ENCODE peak calls at places on chromosome 22, in four cellular contexts. F is H1, K is HepG2, L is K562. Q is an unnamed sample.

GRCh38 chr22:33720166-33720878 is 200.0 kb downstream of the LARGE1 start:
- DNase-seq in F (no peak), K (peak), L (no peak), Q (no peak)

GRCh38 chr22:17990167-17990566 is 34.2 kb downstream of the MICAL3 start:
- DNase-seq in L (no peak), F (no peak), K (no peak), Q (no peak)

GRCh38 chr22:38104084-38104483 is 6.4 kb downstream of the BAIAP2L2 start:
- DNase-seq in L (peak), F (peak), K (no peak), Q (no peak)

GRCh38 chr22:45475876-45476514 is 26.7 kb upstream of the FBLN1 start:
- DNase-seq in F (no peak), L (no peak), K (no peak), Q (no peak)

GRCh38 chr22:45418056-45418769 is 4.7 kb downstream of the RIBC2 start:
- DNase-seq in K (no peak), F (peak), L (no peak), Q (no peak)

GRCh38 chr22:38353142-38353629 is 36.0 kb upstream of the CSNK1E start:
- DNase-seq in L (peak), F (peak), K (no peak), Q (no peak)

GRCh38 chr22:18110944-18111758 is 542 bp downstream of the TUBA8 start:
- DNase-seq in K (no peak), F (peak), L (no peak), Q (no peak)

GRCh38 chr22:32605576-32605975 is 131.0 kb downstream of the FBXO7 start:
- DNase-seq in F (no peak), K (no peak), L (no peak), Q (no peak)

GRCh38 chr22:36453266-36453607 is 28.2 kb downstream of the TXN2 start:
- DNase-seq in K (no peak), L (no peak), F (no peak), Q (no peak)

GRCh38 chr22:30420401-30421178 is 5.0 kb upstream of the MTFP1 start:
- DNase-seq in L (peak), F (no peak), K (no peak), Q (no peak)

GRCh38 chr22:46520880-46521279 is 16.5 kb downstream of the CELSR1 start:
- DNase-seq in F (no peak), K (no peak), L (no peak), Q (no peak)

GRCh38 chr22:37985751-37986281 is 1.5 kb upstream of the SOX10 start:
- DNase-seq in K (no peak), F (no peak), L (no peak), Q (no peak)

GRCh38 chr22:22069450-22070370 is 87.1 kb upstream of the TOP3B start:
- DNase-seq in K (no peak), L (peak), F (no peak), Q (no peak)
- TF ChIP-seq CEBPB in K (no peak), L (no peak), F (no peak), Q (no peak)

GRCh38 chr22:27740192-27740748 is 61.3 kb downstream of the MN1 start:
- DNase-seq in L (no peak), F (no peak), K (no peak), Q (no peak)
- TF ChIP-seq EP300 in L (no peak), F (no peak), K (no peak), Q (no peak)

GRCh38 chr22:43885319-43885671 is 6.5 kb downstream of the PNPLA5 start:
- DNase-seq in L (no peak), F (no peak), K (no peak), Q (no peak)
- TF ChIP-seq YY1 in L (no peak), F (no peak), K (no peak), Q (no peak)

DNA sequence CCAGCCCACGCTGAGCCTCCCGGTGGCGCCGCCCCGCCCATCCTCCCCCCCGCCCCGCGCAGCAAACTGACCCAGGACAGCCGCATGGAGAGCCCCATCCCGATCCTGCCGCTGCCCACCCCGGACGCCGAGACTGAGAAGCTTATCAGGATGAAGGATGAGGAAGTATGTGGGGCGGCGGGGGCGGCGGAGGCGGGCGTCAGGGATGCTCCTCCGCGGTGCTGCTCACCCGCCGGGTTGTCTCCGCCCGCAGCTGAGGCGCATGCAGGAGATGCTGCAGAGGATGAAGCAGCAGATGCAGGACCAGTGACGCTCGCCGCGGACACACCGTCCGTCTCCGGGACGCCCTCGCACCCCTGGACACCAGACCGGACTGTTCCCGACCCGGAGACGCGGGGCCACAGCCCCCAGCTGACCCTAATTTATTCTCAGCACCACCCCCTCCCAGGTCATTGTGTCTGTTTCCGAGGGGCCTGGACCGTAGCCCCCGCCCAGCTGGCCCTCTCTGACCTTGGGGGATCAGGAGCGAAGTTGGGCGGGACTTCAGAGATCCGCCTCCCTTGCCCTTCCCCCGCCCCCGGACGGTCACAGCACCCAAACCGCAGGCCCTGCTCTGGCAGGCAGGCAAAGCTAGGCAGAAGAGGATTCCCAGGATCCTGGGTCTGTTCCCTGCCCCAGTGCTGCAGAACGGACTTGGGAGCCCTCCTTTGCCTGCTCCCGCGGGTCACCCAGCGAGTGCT is 994 bp upstream of the GP1BB start:
- DNase-seq in L (peak), F (peak), K (no peak), Q (no peak)
- TF ChIP-seq CEBPB in L (no peak), F (no peak), K (no peak), Q (no peak)

DNA sequence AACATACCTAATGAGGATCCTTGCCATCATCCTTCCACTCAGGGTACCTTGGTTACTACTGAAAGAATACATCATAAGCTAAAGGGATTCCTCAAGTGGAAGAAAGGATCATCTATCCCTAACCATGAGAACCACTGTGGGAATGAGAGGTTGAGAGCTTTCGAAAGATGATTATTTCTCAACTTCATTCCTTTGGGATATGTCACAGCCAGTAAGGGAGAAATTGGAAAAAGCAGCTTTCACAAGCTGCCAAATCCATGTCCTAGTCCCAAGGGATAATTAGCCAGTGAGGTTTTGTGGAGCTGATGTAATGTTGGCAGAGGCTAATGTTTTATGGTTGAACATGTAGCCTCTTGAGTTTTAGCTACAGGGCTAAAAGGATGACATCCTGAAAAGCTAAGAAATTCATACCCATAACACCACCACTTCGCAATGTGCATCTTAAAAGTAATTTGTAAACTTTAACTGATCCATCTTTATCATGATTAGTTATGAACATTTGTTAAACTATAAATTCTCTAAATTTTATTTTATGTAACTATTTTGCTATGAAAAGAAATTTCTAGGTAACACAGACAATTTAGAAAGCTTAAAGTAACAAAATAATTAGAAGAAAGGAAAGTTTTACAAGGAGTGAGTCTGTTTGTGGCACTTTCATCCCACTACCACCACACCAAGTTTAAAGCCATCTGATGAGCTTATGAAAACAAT is 123.9 kb downstream of the MRTFA start:
- DNase-seq in K (peak), F (no peak), L (no peak), Q (no peak)
- TF ChIP-seq EP300 in K (no peak), F (no peak), L (no peak), Q (no peak)

GRCh38 chr22:22842085-22842484 is 45.5 kb upstream of the IGLL5 start:
- DNase-seq in K (no peak), L (no peak), F (no peak), Q (no peak)
- TF ChIP-seq YY1 in K (no peak), L (no peak), F (no peak), Q (no peak)

DNA sequence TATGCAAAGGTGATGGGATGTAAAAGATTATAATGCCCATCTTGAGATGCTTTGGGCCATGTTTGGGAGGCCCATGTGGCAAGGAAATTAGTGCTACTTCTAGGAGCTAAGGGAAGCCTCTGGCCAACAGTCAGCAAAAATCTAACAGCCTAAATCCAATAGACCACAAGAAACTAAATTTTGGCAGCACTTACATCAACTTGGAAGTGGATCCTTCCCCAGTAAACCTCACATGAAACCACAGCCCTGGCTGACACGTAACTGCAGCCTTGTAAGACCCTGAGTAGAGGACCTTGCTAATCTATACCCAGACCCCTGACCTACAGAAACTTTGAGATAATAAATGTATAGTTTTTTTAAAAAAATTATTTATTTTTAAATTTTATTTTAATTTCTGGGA is 13.1 kb upstream of the GRK3 start:
- DNase-seq in K (no peak), F (no peak), L (no peak), Q (no peak)
- TF ChIP-seq CEBPB in K (no peak), F (no peak), L (no peak), Q (no peak)

GRCh38 chr22:42322562-42322926 is 52.1 kb upstream of the TCF20 start:
- DNase-seq in F (no peak), L (no peak), K (no peak), Q (no peak)
- TF ChIP-seq EP300 in F (no peak), L (no peak), K (no peak), Q (no peak)

DNA sequence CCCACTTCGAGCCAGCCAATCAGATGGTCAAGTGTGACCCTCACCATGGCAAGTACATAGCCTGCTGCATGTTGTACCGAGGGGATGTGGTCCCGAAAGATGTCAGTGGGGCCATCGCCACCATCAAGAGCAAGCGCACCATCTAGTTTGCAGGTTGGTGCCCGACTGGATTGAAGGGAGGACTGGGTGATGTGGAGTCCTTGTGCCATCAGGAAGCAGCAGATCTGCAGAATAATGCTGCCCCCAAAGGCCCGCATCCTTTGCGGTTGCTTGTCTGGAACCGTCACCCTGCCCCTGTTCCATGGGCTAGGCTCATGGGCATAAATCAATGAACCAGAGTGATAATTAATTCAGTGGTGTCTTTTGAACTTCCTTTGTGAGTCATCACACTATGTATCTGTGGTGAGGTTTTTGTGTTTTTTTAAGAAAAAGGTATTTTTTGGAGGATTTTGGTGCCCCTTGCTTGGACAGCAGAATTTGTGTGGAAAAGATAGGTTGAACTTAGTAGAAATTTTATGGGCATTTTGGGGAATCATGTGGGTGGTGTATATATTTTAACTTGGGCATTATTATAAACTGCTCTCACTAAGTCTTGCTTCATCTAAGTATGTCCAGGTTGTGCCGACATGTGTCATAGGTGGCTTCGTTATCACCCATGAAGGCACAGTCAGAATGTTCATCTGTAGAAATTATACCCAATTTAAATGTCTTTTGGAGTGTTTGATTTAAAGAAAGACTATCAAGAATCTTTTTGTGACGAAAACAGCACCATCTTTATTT is 22.3 kb downstream of the LRRC74B start:
- DNase-seq in K (no peak), F (no peak), L (no peak), Q (no peak)
- TF ChIP-seq YY1 in K (no peak), F (no peak), L (no peak), Q (no peak)

DNA sequence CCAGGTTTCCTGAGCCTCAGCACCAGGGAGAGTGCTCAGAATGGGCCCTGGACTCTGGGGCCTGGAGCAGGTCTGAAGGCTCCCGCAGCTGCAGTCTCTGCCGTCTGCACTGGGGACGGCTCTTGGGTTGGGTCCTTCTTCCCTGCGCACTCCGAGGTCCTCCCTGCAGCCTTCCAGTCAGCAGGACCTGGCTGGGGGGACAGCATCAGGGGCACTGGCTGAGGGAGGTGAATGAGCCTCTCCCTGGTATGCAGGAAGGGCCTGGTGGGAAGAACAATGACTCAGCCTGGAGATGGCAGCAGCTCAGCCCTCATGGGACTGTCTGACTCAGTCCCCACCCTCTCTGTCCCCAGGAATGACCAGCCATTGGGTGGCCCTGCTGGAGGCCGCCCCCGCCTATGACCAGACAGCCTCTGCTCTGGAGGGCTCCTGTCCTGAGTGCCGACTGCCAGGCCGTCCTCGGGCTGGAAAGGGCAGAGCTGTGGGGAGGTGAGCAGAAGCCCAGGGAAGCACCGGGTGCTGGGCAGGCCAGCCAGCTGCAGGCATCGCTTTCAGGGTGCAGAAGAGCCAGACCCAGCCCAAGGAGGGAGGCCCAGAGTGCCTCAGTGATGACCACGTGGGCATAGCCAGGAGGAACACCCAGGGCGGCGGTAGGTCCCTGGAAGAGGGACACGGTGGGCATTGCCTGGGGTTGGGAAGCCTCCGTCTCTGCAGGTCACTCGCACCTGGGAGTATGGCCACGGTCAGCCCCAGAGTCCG is 455.0 kb downstream of the BRD1 start:
- DNase-seq in L (peak), F (no peak), K (peak), Q (no peak)
- TF ChIP-seq CEBPB in L (no peak), F (no peak), K (no peak), Q (no peak)

Q was measured in GM12878.